ENCODE peak calls at places on chromosome 4, in four cellular contexts. One of them, this sample, is unnamed.

GRCh38 chr4:154683956-154684681 is 59.7 kb upstream of the LRAT start:
- DNase-seq in right lobe of liver: no peak
- DNase-seq in stomach: no peak
- DNase-seq in body of pancreas: no peak
- DNase-seq in this sample: no peak

GRCh38 chr4:40648742-40649281 is 19.1 kb upstream of the RBM47 start:
- DNase-seq in body of pancreas: no peak
- DNase-seq in stomach: no peak
- DNase-seq in right lobe of liver: no peak
- DNase-seq in this sample: no peak

GRCh38 chr4:74546020-74546419 is 101.1 kb downstream of the AREG start:
- DNase-seq in stomach: no peak
- DNase-seq in body of pancreas: no peak
- DNase-seq in right lobe of liver: no peak
- DNase-seq in this sample: no peak

GRCh38 chr4:31737419-31737818 is 1017.2 kb downstream of the PCDH7 start:
- DNase-seq in stomach: no peak
- DNase-seq in body of pancreas: no peak
- DNase-seq in right lobe of liver: no peak
- DNase-seq in this sample: no peak

GRCh38 chr4:52996261-52997131 is 134.4 kb downstream of the RASL11B start:
- DNase-seq in stomach: no peak
- DNase-seq in right lobe of liver: no peak
- DNase-seq in body of pancreas: peak; percentile 58
- DNase-seq in this sample: no peak

GRCh38 chr4:67776746-67777145 is 22.6 kb upstream of the GNRHR start:
- DNase-seq in right lobe of liver: no peak
- DNase-seq in stomach: no peak
- DNase-seq in body of pancreas: no peak
- DNase-seq in this sample: no peak

GRCh38 chr4:82661153-82661552 is 99.4 kb upstream of the TMEM150C start:
- DNase-seq in right lobe of liver: no peak
- DNase-seq in stomach: no peak
- DNase-seq in body of pancreas: no peak
- DNase-seq in this sample: no peak

GRCh38 chr4:145625677-145626622 is 6.8 kb downstream of the MMAA start:
- DNase-seq in stomach: no peak
- DNase-seq in body of pancreas: no peak
- DNase-seq in right lobe of liver: no peak
- DNase-seq in this sample: no peak

GRCh38 chr4:14035076-14035475 is 407.6 kb upstream of the BOD1L1 start:
- DNase-seq in right lobe of liver: no peak
- DNase-seq in body of pancreas: no peak
- DNase-seq in stomach: no peak
- DNase-seq in this sample: no peak

GRCh38 chr4:24521544-24521943 is 62.8 kb downstream of the DHX15 start:
- DNase-seq in body of pancreas: no peak
- DNase-seq in right lobe of liver: no peak
- DNase-seq in stomach: no peak
- DNase-seq in this sample: no peak

GRCh38 chr4:11342401-11342800 is 86.3 kb downstream of the HS3ST1 start:
- DNase-seq in body of pancreas: no peak
- DNase-seq in stomach: no peak
- DNase-seq in right lobe of liver: no peak
- DNase-seq in this sample: no peak

GRCh38 chr4:126604273-126604867 is 1028.4 kb upstream of the INTU start:
- DNase-seq in stomach: no peak
- DNase-seq in right lobe of liver: no peak
- DNase-seq in body of pancreas: no peak
- DNase-seq in this sample: no peak

GRCh38 chr4:10629394-10629793 is 55.2 kb downstream of the CLNK start:
- DNase-seq in stomach: no peak
- DNase-seq in right lobe of liver: no peak
- DNase-seq in body of pancreas: no peak
- DNase-seq in this sample: no peak

GRCh38 chr4:164405774-164406173 is 348.2 kb upstream of the SMIM31 start:
- DNase-seq in stomach: no peak
- DNase-seq in body of pancreas: no peak
- DNase-seq in right lobe of liver: no peak
- DNase-seq in this sample: no peak

GRCh38 chr4:183190900-183191527 is 92.0 kb downstream of the WWC2 start:
- DNase-seq in right lobe of liver: no peak
- DNase-seq in body of pancreas: no peak
- DNase-seq in stomach: no peak
- DNase-seq in this sample: no peak

GRCh38 chr4:96315815-96316214 is 475.9 kb downstream of the PDHA2 start:
- DNase-seq in body of pancreas: no peak
- DNase-seq in stomach: no peak
- DNase-seq in right lobe of liver: no peak
- DNase-seq in this sample: no peak

GRCh38 chr4:19693949-19694597 is 557.6 kb upstream of the SLIT2 start:
- DNase-seq in body of pancreas: no peak
- DNase-seq in right lobe of liver: no peak
- DNase-seq in stomach: no peak
- DNase-seq in this sample: no peak

GRCh38 chr4:152360045-152360410 is 175.9 kb downstream of the FBXW7 start:
- DNase-seq in right lobe of liver: no peak
- DNase-seq in body of pancreas: no peak
- DNase-seq in stomach: no peak
- DNase-seq in this sample: no peak

GRCh38 chr4:23978031-23978430 is 88.2 kb upstream of the PPARGC1A start:
- DNase-seq in stomach: no peak
- DNase-seq in body of pancreas: no peak
- DNase-seq in right lobe of liver: no peak
- DNase-seq in this sample: no peak

GRCh38 chr4:118954246-118954645 is 65.6 kb downstream of the SYNPO2 start:
- DNase-seq in stomach: no peak
- DNase-seq in body of pancreas: no peak
- DNase-seq in right lobe of liver: no peak
- DNase-seq in this sample: no peak

GRCh38 chr4:143185253-143186107 is 763 bp downstream of the USP38 start:
- DNase-seq in stomach: no peak
- DNase-seq in right lobe of liver: peak; percentile 55
- DNase-seq in body of pancreas: peak; percentile 31
- DNase-seq in this sample: peak; percentile 36

GRCh38 chr4:39706829-39707511 is 9.0 kb downstream of the UBE2K start:
- DNase-seq in right lobe of liver: peak; percentile 25
- DNase-seq in body of pancreas: no peak
- DNase-seq in stomach: no peak
- DNase-seq in this sample: no peak

GRCh38 chr4:139454646-139455045 is 725 bp downstream of the RAB33B start:
- DNase-seq in stomach: no peak
- DNase-seq in right lobe of liver: no peak
- DNase-seq in body of pancreas: no peak
- DNase-seq in this sample: no peak

GRCh38 chr4:150045410-150045809 is 32.8 kb upstream of the DCLK2 start:
- DNase-seq in right lobe of liver: no peak
- DNase-seq in stomach: no peak
- DNase-seq in body of pancreas: no peak
- DNase-seq in this sample: no peak
- H3K27ac ChIP-seq in right lobe of liver: no peak overlapping the region
- H3K27ac ChIP-seq in stomach: no peak overlapping the region
- H3K27ac ChIP-seq in body of pancreas: no peak overlapping the region
- H3K27ac ChIP-seq in this sample: no peak overlapping the region

GRCh38 chr4:8861576-8862279 is 9.9 kb downstream of the HMX1 start:
- DNase-seq in body of pancreas: no peak
- DNase-seq in right lobe of liver: no peak
- DNase-seq in stomach: no peak
- DNase-seq in this sample: no peak
- TF ChIP-seq CTCF in body of pancreas: no peak
- TF ChIP-seq CTCF in right lobe of liver: no peak
- TF ChIP-seq CTCF in stomach: no peak
- TF ChIP-seq CTCF in this sample: no peak

GRCh38 chr4:105551968-105552746 is at the start of gene ARHGEF38:
- DNase-seq in body of pancreas: peak; percentile 86
- DNase-seq in stomach: peak; percentile 72
- DNase-seq in right lobe of liver: no peak
- DNase-seq in this sample: peak; percentile 56
- H3K4me3 ChIP-seq in body of pancreas: no peak within 1 kb of the TSS
- H3K4me3 ChIP-seq in stomach: peak within 1 kb of the TSS; percentile 21
- H3K4me3 ChIP-seq in right lobe of liver: no peak within 1 kb of the TSS
- H3K4me3 ChIP-seq in this sample: peak within 1 kb of the TSS; percentile 31

GRCh38 chr4:75714681-75715080 is 9.7 kb upstream of the USO1 start:
- DNase-seq in body of pancreas: no peak
- DNase-seq in right lobe of liver: no peak
- DNase-seq in stomach: no peak
- DNase-seq in this sample: no peak
- H3K27ac ChIP-seq in body of pancreas: peak overlapping the region; percentile 12
- H3K27ac ChIP-seq in right lobe of liver: no peak overlapping the region
- H3K27ac ChIP-seq in stomach: no peak overlapping the region
- H3K27ac ChIP-seq in this sample: no peak overlapping the region

DNA sequence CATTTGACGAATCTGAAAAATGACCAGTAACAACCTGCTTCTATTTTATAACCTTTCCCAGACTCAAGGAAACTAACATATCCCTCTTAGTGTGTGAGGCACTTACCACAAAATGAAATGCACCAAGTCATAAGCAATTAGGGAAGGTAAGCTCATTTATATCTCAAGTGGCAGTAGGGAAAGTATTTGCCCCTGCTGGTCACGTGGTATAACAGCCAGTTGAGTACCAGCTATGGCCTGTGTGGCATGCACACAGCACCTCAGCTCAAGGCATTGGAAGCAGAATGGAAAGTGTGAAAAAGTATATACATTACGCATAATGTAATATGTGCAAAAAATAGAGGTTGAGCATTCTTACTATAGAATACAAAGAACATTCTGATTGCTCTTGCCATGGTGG is 178.3 kb upstream of the GYPA start:
- DNase-seq in stomach: no peak
- DNase-seq in right lobe of liver: no peak
- DNase-seq in body of pancreas: no peak
- DNase-seq in this sample: no peak
- TF ChIP-seq CTCF in stomach: no peak
- TF ChIP-seq CTCF in right lobe of liver: no peak
- TF ChIP-seq CTCF in body of pancreas: no peak
- TF ChIP-seq CTCF in this sample: no peak

GRCh38 chr4:184802203-184803015 is 23.4 kb downstream of the ACSL1 start:
- DNase-seq in right lobe of liver: peak; percentile 50
- DNase-seq in body of pancreas: no peak
- DNase-seq in stomach: no peak
- DNase-seq in this sample: no peak

GRCh38 chr4:184801781-184802180 is 24.0 kb downstream of the ACSL1 start:
- DNase-seq in stomach: no peak
- DNase-seq in right lobe of liver: no peak
- DNase-seq in body of pancreas: no peak
- DNase-seq in this sample: no peak

GRCh38 chr4:184804621-184805020 is 21.1 kb downstream of the ACSL1 start:
- DNase-seq in body of pancreas: no peak
- DNase-seq in right lobe of liver: no peak
- DNase-seq in stomach: no peak
- DNase-seq in this sample: no peak

GRCh38 chr4:184803884-184804283 is 21.9 kb downstream of the ACSL1 start:
- DNase-seq in right lobe of liver: no peak
- DNase-seq in body of pancreas: no peak
- DNase-seq in stomach: no peak
- DNase-seq in this sample: no peak

DNA sequence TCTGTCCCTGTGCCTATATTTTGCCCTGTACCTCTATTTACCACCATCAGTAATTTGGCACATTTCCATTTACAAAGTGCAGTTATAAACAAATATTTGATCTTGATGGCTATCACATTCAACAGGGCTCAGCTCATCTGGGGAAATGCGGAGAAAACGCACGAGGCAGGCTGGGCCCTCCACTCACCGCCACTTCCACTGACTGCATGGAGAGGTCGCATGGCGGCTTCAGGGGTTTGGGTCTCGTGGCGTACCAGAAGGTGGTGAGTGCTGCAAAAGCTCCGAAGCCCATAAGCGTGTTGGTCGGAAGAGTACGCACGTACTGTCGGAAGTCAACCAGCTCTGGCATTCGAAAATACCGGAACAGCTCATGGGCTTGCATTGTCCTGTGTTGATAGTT is 22.6 kb downstream of the ACSL1 start:
- DNase-seq in body of pancreas: no peak
- DNase-seq in right lobe of liver: peak; percentile 60
- DNase-seq in stomach: no peak
- DNase-seq in this sample: no peak
- H3K4me3 ChIP-seq in body of pancreas: no peak overlapping the region
- H3K4me3 ChIP-seq in right lobe of liver: peak overlapping the region; percentile 63
- H3K4me3 ChIP-seq in stomach: no peak overlapping the region
- H3K4me3 ChIP-seq in this sample: no peak overlapping the region

This sample was measured in lung.